ENCODE peak calls at places on chromosomes 6 and 20, in eight cellular contexts. O is stimulated activated CD4-positive, alpha-beta T cell treated with anti-CD3 and anti-CD28 coated beads, Interleukin-2, amount 100 ng/mL, for 24 hours; H is B cell; U is heart left ventricle; T is SK-MEL-5; W is GM03348; A is stimulated activated CD8-positive, alpha-beta memory T cell treated with anti-CD3 and anti-CD28 coated beads, Interleukin-15, amount 100 ng/mL, for 1 hour; L is GOT3. G is an unnamed sample.

GRCh38 chr6:122798099-122798641 is 9.1 kb downstream of the SMPDL3A start:
- DNase-seq in O (no peak), L (no peak), T (no peak), W (peak), U (no peak), H (no peak), A (no peak), G (no peak)

GRCh38 chr6:36851149-36851614 is 11.9 kb upstream of the CPNE5 start:
- DNase-seq in O (no peak), T (peak), U (peak), A (no peak), H (peak), W (peak), L (peak), G (peak)

GRCh38 chr20:62822788-62823651 is 6.2 kb downstream of the COL9A3 start:
- DNase-seq in L (no peak), A (no peak), W (peak), T (peak), H (peak), U (no peak), O (peak), G (no peak)

GRCh38 chr6:6695711-6696048 is 107.2 kb downstream of the LY86 start:
- DNase-seq in L (no peak), W (peak), O (no peak), T (no peak), H (no peak), U (no peak), A (no peak), G (peak)

GRCh38 chr6:85641916-85642773 is 541 bp downstream of the SYNCRIP start:
- DNase-seq in A (peak), O (peak), W (peak), H (peak), T (peak), L (no peak), U (peak), G (peak)

GRCh38 chr6:163427498-163428254 is 13.2 kb downstream of the QKI start:
- DNase-seq in W (peak), L (no peak), A (no peak), U (no peak), T (peak), H (no peak), O (no peak), G (no peak)

GRCh38 chr6:118403036-118403435 is 145.1 kb upstream of the PLN start:
- DNase-seq in A (no peak), U (no peak), L (no peak), T (no peak), W (no peak), H (no peak), O (no peak), G (no peak)

GRCh38 chr20:35116258-35116657 is 23.7 kb upstream of the TRPC4AP start:
- DNase-seq in H (no peak), U (no peak), O (no peak), W (no peak), T (no peak), L (no peak), A (no peak), G (peak)

GRCh38 chr6:92125681-92126080 is 1293.7 kb downstream of the EPHA7 start:
- DNase-seq in O (no peak), H (no peak), T (no peak), U (no peak), W (no peak), L (no peak), A (no peak), G (no peak)

GRCh38 chr6:7904654-7905319 is 5.8 kb downstream of the TXNDC5 start:
- DNase-seq in H (no peak), T (no peak), O (no peak), W (no peak), A (no peak), L (no peak), U (no peak), G (no peak)

GRCh38 chr20:33328157-33328556 is 45.1 kb downstream of the BPIFB1 start:
- DNase-seq in O (no peak), L (no peak), H (no peak), A (no peak), U (no peak), W (no peak), T (no peak), G (no peak)